ENCODE peak calls at places on chromosomes 12 and 14, in ten cellular contexts. H is choroid plexus epithelial cell, L is mesothelial cell of epicardium, N is colonic mucosa, W is A549, O is GM06990, F is HFFc6, R is mucosa of descending colon, D is GM12865, T is astrocyte of the spinal cord. J is an unnamed sample.

GRCh38 chr12:73321319-73321718 is 1049.1 kb downstream of the TRHDE start:
- DNase-seq in H (no peak), L (no peak), N (no peak), W (no peak), O (no peak), F (no peak), R (no peak), D (no peak), T (no peak), J (no peak)

GRCh38 chr12:14618990-14619389 is 51.3 kb upstream of the PLBD1 start:
- DNase-seq in H (peak), L (no peak), N (no peak), W (peak), O (no peak), F (no peak), R (peak), D (no peak), T (peak), J (no peak)

GRCh38 chr12:118103601-118104382 is at the start of gene VSIG10:
- DNase-seq in H (peak), L (peak), N (peak), W (peak), O (peak), F (peak), R (peak), D (peak), T (peak), J (no peak)

GRCh38 chr12:55932546-55932919 is 1.6 kb downstream of the DGKA start:
- DNase-seq in H (peak), L (no peak), N (peak), W (no peak), O (no peak), F (no peak), R (peak), D (peak), T (peak), J (no peak)

GRCh38 chr12:105783983-105784947 is 354.5 kb downstream of the NUAK1 start:
- DNase-seq in H (no peak), L (no peak), N (no peak), W (no peak), O (peak), F (no peak), R (no peak), D (peak), T (no peak), J (no peak)

GRCh38 chr12:114447274-114447716 is 41.4 kb upstream of the TBX5 start:
- DNase-seq in H (no peak), L (no peak), N (no peak), W (no peak), O (no peak), F (no peak), R (no peak), D (no peak), T (no peak), J (no peak)

GRCh38 chr14:96368534-96368933 is 5.2 kb downstream of the GSKIP start:
- DNase-seq in H (peak), L (no peak), N (no peak), W (no peak), O (no peak), F (no peak), R (no peak), D (no peak), T (no peak), J (no peak)

GRCh38 chr14:26415618-26416123 is 182.2 kb downstream of the NOVA1 start:
- DNase-seq in H (no peak), L (no peak), N (peak), W (no peak), O (no peak), F (no peak), R (peak), D (no peak), T (peak), J (no peak)

GRCh38 chr14:105646175-105646574 is 119.8 kb downstream of the TMEM121 start:
- DNase-seq in H (no peak), L (no peak), N (no peak), W (no peak), O (no peak), F (no peak), R (no peak), D (peak), T (no peak), J (no peak)

GRCh38 chr12:95859344-95859816 is 628 bp downstream of the SNRPF start:
- DNase-seq in H (peak), L (no peak), N (no peak), W (peak), O (no peak), F (no peak), R (no peak), D (peak), T (peak), J (no peak)

GRCh38 chr12:109191621-109192250 is 75.3 kb downstream of the ACACB start:
- DNase-seq in H (no peak), L (no peak), N (no peak), W (peak), O (no peak), F (no peak), R (no peak), D (no peak), T (no peak), J (no peak)

GRCh38 chr12:12704593-12705230 is 8.7 kb upstream of the GPR19 start:
- DNase-seq in H (peak), L (no peak), N (peak), W (peak), O (no peak), F (peak), R (peak), D (peak), T (peak), J (no peak)

GRCh38 chr12:65959452-65959851 is 135.2 kb downstream of the HMGA2 start:
- DNase-seq in H (no peak), L (no peak), N (no peak), W (no peak), O (no peak), F (no peak), R (no peak), D (no peak), T (no peak), J (no peak)

GRCh38 chr14:49691031-49691430 is 1.9 kb upstream of the KLHDC1 start:
- DNase-seq in H (no peak), L (no peak), N (no peak), W (no peak), O (no peak), F (no peak), R (no peak), D (no peak), T (no peak), J (no peak)

GRCh38 chr12:108854453-108855283 is 2.7 kb downstream of the SSH1 start:
- DNase-seq in H (peak), L (no peak), N (no peak), W (peak), O (peak), F (peak), R (no peak), D (peak), T (peak), J (no peak)

GRCh38 chr12:49750027-49750977 is 8.9 kb downstream of the TMBIM6 start:
- DNase-seq in H (peak), L (no peak), N (no peak), W (no peak), O (peak), F (peak), R (no peak), D (peak), T (peak), J (no peak)

GRCh38 chr14:22841311-22841710 is 4.9 kb downstream of the MMP14 start:
- DNase-seq in H (no peak), L (no peak), N (no peak), W (no peak), O (no peak), F (no peak), R (no peak), D (no peak), T (no peak), J (no peak)

DNA sequence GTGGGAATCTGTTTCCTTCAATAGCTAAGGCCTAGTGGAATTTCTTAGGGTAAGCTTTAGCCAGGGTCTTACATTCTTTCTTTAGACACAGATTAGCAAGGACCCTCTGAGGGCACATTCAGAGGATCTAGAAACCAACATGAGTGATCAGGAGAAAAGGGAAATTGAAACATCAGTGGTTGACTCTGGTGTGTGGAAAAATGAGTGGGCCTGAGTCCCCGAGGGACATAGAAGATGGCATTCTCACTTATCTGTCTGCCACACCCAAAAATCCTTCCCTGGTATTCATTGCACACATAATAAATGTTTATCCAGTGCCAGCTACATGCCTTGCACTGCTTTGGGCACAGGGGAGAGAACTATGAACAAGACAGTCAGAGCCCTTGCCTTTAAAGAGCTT is 82.9 kb downstream of the SSPN start:
- DNase-seq in H (no peak), L (no peak), N (no peak), W (no peak), O (no peak), F (no peak), R (no peak), D (no peak), T (no peak), J (no peak)
- TF ChIP-seq CTCF in H (no peak), L (no peak), N (no peak), W (no peak), O (no peak), F (no peak), R (no peak), D (no peak), T (no peak), J (no peak)

DNA sequence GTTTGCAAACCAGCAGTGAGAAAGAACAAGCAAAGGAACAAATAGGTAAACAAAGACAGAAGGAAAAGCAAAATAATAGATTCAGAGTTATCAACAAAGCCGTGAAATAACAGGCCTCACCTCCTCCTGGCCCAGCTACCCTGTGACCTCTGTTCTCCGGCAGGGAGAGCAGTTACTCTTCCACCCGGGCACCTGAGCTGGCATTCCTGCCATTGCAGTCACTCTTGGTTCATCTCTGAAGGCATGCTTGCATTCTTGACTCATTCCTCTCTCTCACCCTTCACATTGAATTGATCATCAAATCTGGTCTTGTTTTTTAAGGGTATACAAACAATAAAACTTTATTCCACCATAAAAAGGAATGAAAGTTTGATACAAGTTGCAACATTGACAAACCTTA is 95.1 kb downstream of the TTC8 start:
- DNase-seq in H (no peak), L (no peak), N (peak), W (peak), O (no peak), F (peak), R (peak), D (no peak), T (no peak), J (no peak)
- TF ChIP-seq CTCF in H (no peak), L (no peak), N (no peak), W (peak), O (no peak), F (peak), R (no peak), D (no peak), T (no peak), J (no peak)

GRCh38 chr12:94140556-94140955 is 7.8 kb upstream of the PLXNC1 start:
- DNase-seq in H (peak), L (no peak), N (peak), W (no peak), O (peak), F (peak), R (peak), D (peak), T (no peak), J (no peak)
- TF ChIP-seq CTCF in H (peak), L (no peak), N (peak), W (peak), O (peak), F (peak), R (no peak), D (peak), T (peak), J (no peak)

DNA sequence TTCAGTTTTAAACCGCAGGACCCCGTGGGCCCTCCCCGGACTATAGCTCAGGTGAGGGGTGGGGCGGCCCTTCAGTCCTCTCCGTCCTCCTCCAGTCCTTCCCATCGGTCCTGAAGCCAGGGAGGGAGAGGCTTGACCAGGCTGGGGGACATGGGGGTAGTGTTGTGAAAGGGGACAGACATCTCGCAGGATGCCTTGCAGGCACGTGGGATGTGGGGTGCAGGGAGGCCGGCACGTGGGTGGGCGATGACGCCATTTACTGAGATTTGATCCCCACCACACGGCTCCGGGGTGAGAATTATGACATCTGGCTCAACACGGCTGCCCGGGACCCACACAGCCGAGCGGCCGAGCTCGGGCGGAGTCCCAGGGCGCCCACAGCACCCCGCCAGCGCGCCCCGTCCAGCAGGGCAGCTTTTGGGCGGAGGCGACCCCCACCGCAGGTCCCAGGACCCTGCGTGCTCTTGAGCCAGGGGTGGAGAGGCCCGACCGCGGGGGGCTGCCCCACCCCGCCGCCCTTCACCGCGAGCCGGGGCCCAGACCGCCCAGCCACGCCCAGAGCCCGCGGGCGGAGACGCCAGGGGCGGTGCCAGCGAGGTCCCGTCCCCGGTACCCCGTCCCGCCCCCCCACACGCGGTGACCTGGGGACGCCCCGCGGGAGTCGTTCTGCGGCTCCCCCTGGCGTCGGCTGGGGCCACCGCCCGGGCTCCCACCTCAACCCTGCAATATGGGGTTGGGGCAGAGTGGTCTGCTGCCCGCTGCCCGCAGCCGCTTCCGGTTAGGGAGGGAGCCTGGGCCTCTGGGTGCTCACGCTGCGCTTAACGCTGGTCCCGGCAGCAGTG is 3.3 kb upstream of the EXOC3L4 start:
- DNase-seq in H (peak), L (no peak), N (peak), W (peak), O (peak), F (no peak), R (peak), D (peak), T (no peak), J (no peak)
- TF ChIP-seq CTCF in H (peak), L (no peak), N (peak), W (peak), O (peak), F (peak), R (no peak), D (peak), T (peak), J (no peak)